ENCODE peak calls at places on chromosomes 12 and 14, in six cellular contexts. Q, Z, R, A, U and E are unnamed samples.
A peak's percentile ranks its signal among the peaks of the same experiment; 100 is the strongest.

GRCh38 chr12:98418357-98419075 is 96.9 kb upstream of the TMPO start:
- DNase-seq in A (no peak), U (no peak), Z (peak; percentile 82), R (no peak), Q (peak; percentile 88), E (no peak)

GRCh38 chr12:85448548-85449139 is 168.6 kb downstream of the ALX1 start:
- DNase-seq in Z (no peak), A (no peak), U (peak; percentile 6), R (no peak), Q (no peak), E (peak; percentile 12)

GRCh38 chr14:35346738-35347322 is 54.6 kb downstream of the PSMA6 start:
- DNase-seq in Q (no peak), A (no peak), U (no peak), Z (no peak), R (no peak), E (no peak)

GRCh38 chr12:29216797-29217583 is 67.9 kb downstream of the FAR2 start:
- DNase-seq in Q (no peak), U (no peak), R (no peak), A (no peak), Z (no peak), E (no peak)

GRCh38 chr12:19105468-19105867 is 24.1 kb upstream of the PLEKHA5 start:
- DNase-seq in Q (no peak), U (no peak), Z (no peak), A (no peak), R (no peak), E (no peak)

GRCh38 chr12:93803408-93803807 is 126.2 kb downstream of the CRADD start:
- DNase-seq in Q (no peak), R (no peak), Z (no peak), A (no peak), U (no peak), E (no peak)

GRCh38 chr12:57837779-57838562 is 8.6 kb downstream of the CTDSP2 start:
- DNase-seq in U (no peak), A (no peak), R (peak; percentile 39), Z (no peak), Q (no peak), E (no peak)

GRCh38 chr12:8648598-8649205 is 13.9 kb downstream of the MFAP5 start:
- DNase-seq in U (no peak), A (no peak), Q (no peak), R (no peak), Z (no peak), E (no peak)

GRCh38 chr12:44446181-44446580 is 429.9 kb downstream of the NELL2 start:
- DNase-seq in R (no peak), Z (no peak), A (no peak), Q (no peak), U (no peak), E (no peak)

GRCh38 chr12:114209852-114210251 is 196.1 kb downstream of the TBX5 start:
- DNase-seq in A (no peak), R (no peak), Q (no peak), U (peak; percentile 16), Z (no peak), E (no peak)

GRCh38 chr12:130498589-130499385 is 161.1 kb downstream of the PIWIL1 start:
- DNase-seq in Q (no peak), R (no peak), Z (no peak), A (no peak), U (no peak), E (no peak)

GRCh38 chr12:67457799-67458680 is 188.9 kb downstream of the CAND1 start:
- DNase-seq in R (no peak), Z (no peak), A (no peak), Q (no peak), U (no peak), E (no peak)

GRCh38 chr14:93303659-93304058 is 29.2 kb downstream of the BTBD7 start:
- DNase-seq in R (no peak), U (no peak), A (no peak), Q (no peak), Z (no peak), E (no peak)

GRCh38 chr14:75286313-75286712 is 7.7 kb downstream of the FOS start:
- DNase-seq in A (no peak), R (no peak), Q (no peak), U (no peak), Z (no peak), E (no peak)

GRCh38 chr14:91817566-91818325 is 49.6 kb downstream of the TC2N start:
- DNase-seq in R (no peak), A (peak; percentile 57), Q (no peak), Z (no peak), U (no peak), E (no peak)

GRCh38 chr14:99647407-99647806 is 2.5 kb downstream of the HHIPL1 start:
- DNase-seq in A (no peak), R (no peak), Z (no peak), U (no peak), Q (no peak), E (no peak)

GRCh38 chr12:32047357-32047828 is 59.3 kb upstream of the BICD1 start:
- DNase-seq in A (no peak), Q (no peak), Z (no peak), U (no peak), R (no peak), E (no peak)

GRCh38 chr14:51441001-51441400 is 201.0 kb downstream of the TMX1 start:
- DNase-seq in R (no peak), Z (peak; percentile 26), U (no peak), Q (no peak), A (no peak), E (no peak)

GRCh38 chr12:123421314-123421713 is 15.2 kb downstream of the RILPL2 start:
- DNase-seq in U (no peak), Z (no peak), Q (no peak), A (no peak), R (no peak), E (no peak)

GRCh38 chr14:58950555-58950954 is 237.9 kb upstream of the DAAM1 start:
- DNase-seq in U (no peak), R (no peak), A (no peak), Z (no peak), Q (no peak), E (no peak)

GRCh38 chr12:105704788-105705187 is 374.3 kb downstream of the C12orf75 start:
- DNase-seq in R (no peak), Z (no peak), A (no peak), U (no peak), Q (no peak), E (no peak)

GRCh38 chr12:95583933-95584332 is 32.7 kb upstream of the USP44 start:
- DNase-seq in R (no peak), U (no peak), A (no peak), Z (no peak), Q (no peak), E (no peak)

GRCh38 chr12:106072751-106073150 is 66.0 kb downstream of the NUAK1 start:
- DNase-seq in Q (no peak), A (no peak), R (no peak), U (no peak), Z (no peak), E (no peak)

GRCh38 chr12:109443794-109444193 is 33.3 kb downstream of the KCTD10 start:
- DNase-seq in Z (no peak), Q (no peak), A (no peak), R (no peak), U (no peak), E (no peak)

GRCh38 chr14:72679591-72680151 is 214.2 kb downstream of the DPF3 start:
- DNase-seq in A (no peak), Q (no peak), Z (no peak), R (no peak), U (peak; percentile 7), E (peak; percentile 82)

GRCh38 chr12:104130760-104131159 is 7.2 kb downstream of the NFYB start:
- DNase-seq in A (no peak), R (no peak), Z (no peak), Q (no peak), U (no peak), E (no peak)

GRCh38 chr12:132379576-132379975 is 50.2 kb upstream of the GALNT9 start:
- DNase-seq in R (no peak), U (no peak), Z (no peak), Q (no peak), A (no peak), E (no peak)

GRCh38 chr14:105010106-105010505 is 10.8 kb downstream of the CDCA4 start:
- DNase-seq in Q (no peak), A (no peak), R (no peak), Z (no peak), U (no peak), E (no peak)

GRCh38 chr12:88985631-88986030 is 366.7 kb downstream of the DUSP6 start:
- DNase-seq in A (no peak), U (no peak), Z (no peak), Q (no peak), R (no peak), E (no peak)